ENCODE peak calls at places on chromosomes 1 and 21, in ten cellular contexts. One of them, this sample, is unnamed.

GRCh38 chr1:119482517-119483425 is 24.2 kb upstream of the HSD3B1 start:
- DNase-seq in mucosa of descending colon: no peak
- DNase-seq in endodermal cell: peak; percentile 65
- DNase-seq in ovary: no peak
- DNase-seq in HFF-Myc: no peak
- DNase-seq in AG09309: no peak
- DNase-seq in astrocyte of the spinal cord: no peak
- DNase-seq in WTC11: no peak
- DNase-seq in OCI-LY7: no peak
- DNase-seq in AG10803: no peak
- DNase-seq in this sample: no peak

GRCh38 chr1:25198731-25199231 is 33.5 kb downstream of the SYF2 start:
- DNase-seq in mucosa of descending colon: peak; percentile 74
- DNase-seq in endodermal cell: no peak
- DNase-seq in ovary: no peak
- DNase-seq in HFF-Myc: no peak
- DNase-seq in AG09309: no peak
- DNase-seq in astrocyte of the spinal cord: peak; percentile 5
- DNase-seq in WTC11: no peak
- DNase-seq in OCI-LY7: no peak
- DNase-seq in AG10803: peak; percentile 42
- DNase-seq in this sample: no peak

GRCh38 chr1:183432548-183432875 is 14.3 kb upstream of the NMNAT2 start:
- DNase-seq in mucosa of descending colon: no peak
- DNase-seq in endodermal cell: no peak
- DNase-seq in ovary: no peak
- DNase-seq in HFF-Myc: no peak
- DNase-seq in AG09309: no peak
- DNase-seq in astrocyte of the spinal cord: no peak
- DNase-seq in WTC11: no peak
- DNase-seq in OCI-LY7: no peak
- DNase-seq in AG10803: no peak
- DNase-seq in this sample: no peak

GRCh38 chr1:162635418-162635817 is 3.2 kb downstream of the DDR2 start:
- DNase-seq in mucosa of descending colon: no peak
- DNase-seq in endodermal cell: no peak
- DNase-seq in ovary: no peak
- DNase-seq in HFF-Myc: no peak
- DNase-seq in AG09309: no peak
- DNase-seq in astrocyte of the spinal cord: no peak
- DNase-seq in WTC11: no peak
- DNase-seq in OCI-LY7: no peak
- DNase-seq in AG10803: peak; percentile 19
- DNase-seq in this sample: no peak

GRCh38 chr1:183302452-183303324 is 115.5 kb downstream of the NMNAT2 start:
- DNase-seq in mucosa of descending colon: no peak
- DNase-seq in endodermal cell: peak; percentile 46
- DNase-seq in ovary: no peak
- DNase-seq in HFF-Myc: no peak
- DNase-seq in AG09309: no peak
- DNase-seq in astrocyte of the spinal cord: no peak
- DNase-seq in WTC11: no peak
- DNase-seq in OCI-LY7: no peak
- DNase-seq in AG10803: no peak
- DNase-seq in this sample: no peak

GRCh38 chr1:161230762-161231161 is 4.9 kb downstream of the TOMM40L start:
- DNase-seq in mucosa of descending colon: no peak
- DNase-seq in endodermal cell: no peak
- DNase-seq in ovary: no peak
- DNase-seq in HFF-Myc: no peak
- DNase-seq in AG09309: no peak
- DNase-seq in astrocyte of the spinal cord: no peak
- DNase-seq in WTC11: no peak
- DNase-seq in OCI-LY7: no peak
- DNase-seq in AG10803: no peak
- DNase-seq in this sample: no peak

GRCh38 chr1:234331511-234331910 is 41.7 kb upstream of the COA6 start:
- DNase-seq in mucosa of descending colon: no peak
- DNase-seq in endodermal cell: no peak
- DNase-seq in ovary: no peak
- DNase-seq in HFF-Myc: no peak
- DNase-seq in AG09309: no peak
- DNase-seq in astrocyte of the spinal cord: no peak
- DNase-seq in WTC11: no peak
- DNase-seq in OCI-LY7: no peak
- DNase-seq in AG10803: peak; percentile 48
- DNase-seq in this sample: no peak

GRCh38 chr1:19644761-19645543 is 841 bp downstream of the NBL1 start:
- DNase-seq in mucosa of descending colon: peak; percentile 72
- DNase-seq in endodermal cell: peak; percentile 80
- DNase-seq in ovary: peak; percentile 79
- DNase-seq in HFF-Myc: no peak
- DNase-seq in AG09309: no peak
- DNase-seq in astrocyte of the spinal cord: no peak
- DNase-seq in WTC11: peak; percentile 51
- DNase-seq in OCI-LY7: no peak
- DNase-seq in AG10803: no peak
- DNase-seq in this sample: peak; percentile 56

GRCh38 chr1:225896937-225897549 is 8.1 kb upstream of the LEFTY1 start:
- DNase-seq in mucosa of descending colon: peak; percentile 74
- DNase-seq in endodermal cell: peak; percentile 74
- DNase-seq in ovary: no peak
- DNase-seq in HFF-Myc: no peak
- DNase-seq in AG09309: no peak
- DNase-seq in astrocyte of the spinal cord: no peak
- DNase-seq in WTC11: no peak
- DNase-seq in OCI-LY7: peak; percentile 85
- DNase-seq in AG10803: no peak
- DNase-seq in this sample: no peak

GRCh38 chr21:27681841-27682240 is 715.0 kb upstream of the ADAMTS5 start:
- DNase-seq in mucosa of descending colon: no peak
- DNase-seq in endodermal cell: no peak
- DNase-seq in ovary: no peak
- DNase-seq in HFF-Myc: no peak
- DNase-seq in AG09309: no peak
- DNase-seq in astrocyte of the spinal cord: peak; percentile 42
- DNase-seq in WTC11: no peak
- DNase-seq in OCI-LY7: no peak
- DNase-seq in AG10803: peak; percentile 41
- DNase-seq in this sample: no peak

GRCh38 chr1:88293791-88294190 is 390.3 kb upstream of the PKN2 start:
- DNase-seq in mucosa of descending colon: no peak
- DNase-seq in endodermal cell: no peak
- DNase-seq in ovary: no peak
- DNase-seq in HFF-Myc: no peak
- DNase-seq in AG09309: no peak
- DNase-seq in astrocyte of the spinal cord: no peak
- DNase-seq in WTC11: no peak
- DNase-seq in OCI-LY7: no peak
- DNase-seq in AG10803: no peak
- DNase-seq in this sample: no peak
- TF ChIP-seq CTCF in mucosa of descending colon: no peak
- TF ChIP-seq CTCF in endodermal cell: no peak
- TF ChIP-seq CTCF in ovary: no peak
- TF ChIP-seq CTCF in HFF-Myc: no peak
- TF ChIP-seq CTCF in AG09309: no peak
- TF ChIP-seq CTCF in astrocyte of the spinal cord: no peak
- TF ChIP-seq CTCF in WTC11: no peak
- TF ChIP-seq CTCF in OCI-LY7: no peak
- TF ChIP-seq CTCF in AG10803: no peak
- TF ChIP-seq CTCF in this sample: no peak

DNA sequence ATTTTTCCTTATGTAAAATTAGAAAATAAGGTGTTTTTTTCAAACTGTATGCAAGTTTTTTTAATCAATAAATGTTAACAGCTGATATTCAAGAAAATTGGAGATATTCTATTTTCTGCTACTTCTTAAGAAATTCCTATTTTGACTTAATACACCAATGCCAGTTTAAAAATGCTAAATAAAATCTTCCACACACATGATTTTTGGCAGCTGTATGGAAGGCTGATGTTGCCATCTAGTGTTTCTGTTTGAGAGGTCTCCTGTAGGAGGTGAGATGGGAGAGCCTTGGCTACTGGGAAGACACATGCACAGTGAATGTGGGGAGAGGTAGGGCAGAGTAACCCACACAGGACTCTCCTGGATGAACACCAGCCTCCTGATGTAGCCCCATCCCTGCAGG is 29.2 kb upstream of the OR2B11 start:
- DNase-seq in mucosa of descending colon: no peak
- DNase-seq in endodermal cell: peak; percentile 71
- DNase-seq in ovary: no peak
- DNase-seq in HFF-Myc: no peak
- DNase-seq in AG09309: no peak
- DNase-seq in astrocyte of the spinal cord: peak; percentile 10
- DNase-seq in WTC11: no peak
- DNase-seq in OCI-LY7: peak; percentile 18
- DNase-seq in AG10803: peak; percentile 19
- DNase-seq in this sample: no peak
- TF ChIP-seq CTCF in mucosa of descending colon: peak; percentile 10
- TF ChIP-seq CTCF in endodermal cell: peak; percentile 79
- TF ChIP-seq CTCF in ovary: no peak
- TF ChIP-seq CTCF in HFF-Myc: peak; percentile 3
- TF ChIP-seq CTCF in AG09309: peak; percentile 38
- TF ChIP-seq CTCF in astrocyte of the spinal cord: no peak
- TF ChIP-seq CTCF in WTC11: no peak
- TF ChIP-seq CTCF in OCI-LY7: peak; percentile 62
- TF ChIP-seq CTCF in AG10803: peak; percentile 41
- TF ChIP-seq CTCF in this sample: no peak

DNA sequence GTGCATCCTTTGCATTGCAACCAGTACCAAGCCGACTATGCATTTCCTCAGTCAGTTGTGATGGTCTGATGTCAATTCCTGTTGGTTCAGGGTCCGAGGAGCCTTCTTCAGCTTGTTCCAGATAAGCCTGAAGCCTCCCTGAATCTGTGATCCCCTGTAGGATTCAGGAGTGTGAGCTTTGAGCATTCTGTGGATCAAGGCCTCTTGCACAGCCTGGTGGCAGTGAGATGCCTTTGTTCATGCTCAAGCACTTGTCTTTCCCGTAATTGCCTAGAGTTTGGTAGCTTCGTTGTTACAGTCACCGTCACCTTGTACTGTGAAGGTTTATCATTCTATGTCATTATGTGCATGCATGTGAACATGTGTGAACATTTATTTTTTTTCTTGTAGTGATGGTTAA is 103.5 kb downstream of the PBX1 start:
- DNase-seq in mucosa of descending colon: no peak
- DNase-seq in endodermal cell: no peak
- DNase-seq in ovary: no peak
- DNase-seq in HFF-Myc: no peak
- DNase-seq in AG09309: no peak
- DNase-seq in astrocyte of the spinal cord: no peak
- DNase-seq in WTC11: no peak
- DNase-seq in OCI-LY7: no peak
- DNase-seq in AG10803: no peak
- DNase-seq in this sample: no peak
- TF ChIP-seq CTCF in mucosa of descending colon: no peak
- TF ChIP-seq CTCF in endodermal cell: peak; percentile 68
- TF ChIP-seq CTCF in ovary: no peak
- TF ChIP-seq CTCF in HFF-Myc: no peak
- TF ChIP-seq CTCF in AG09309: no peak
- TF ChIP-seq CTCF in astrocyte of the spinal cord: no peak
- TF ChIP-seq CTCF in WTC11: no peak
- TF ChIP-seq CTCF in OCI-LY7: no peak
- TF ChIP-seq CTCF in AG10803: no peak
- TF ChIP-seq CTCF in this sample: no peak

GRCh38 chr1:50416553-50417453 is 6.4 kb downstream of the DMRTA2 start:
- DNase-seq in mucosa of descending colon: no peak
- DNase-seq in endodermal cell: peak; percentile 88
- DNase-seq in ovary: no peak
- DNase-seq in HFF-Myc: no peak
- DNase-seq in AG09309: no peak
- DNase-seq in astrocyte of the spinal cord: no peak
- DNase-seq in WTC11: peak; percentile 81
- DNase-seq in OCI-LY7: no peak
- DNase-seq in AG10803: no peak
- DNase-seq in this sample: no peak

GRCh38 chr1:50416150-50416527 is 7.1 kb downstream of the DMRTA2 start:
- DNase-seq in mucosa of descending colon: no peak
- DNase-seq in endodermal cell: peak; percentile 76
- DNase-seq in ovary: no peak
- DNase-seq in HFF-Myc: no peak
- DNase-seq in AG09309: no peak
- DNase-seq in astrocyte of the spinal cord: no peak
- DNase-seq in WTC11: peak; percentile 66
- DNase-seq in OCI-LY7: no peak
- DNase-seq in AG10803: no peak
- DNase-seq in this sample: no peak

GRCh38 chr1:50417487-50417886 is 5.8 kb downstream of the DMRTA2 start:
- DNase-seq in mucosa of descending colon: no peak
- DNase-seq in endodermal cell: peak; percentile 70
- DNase-seq in ovary: no peak
- DNase-seq in HFF-Myc: no peak
- DNase-seq in AG09309: no peak
- DNase-seq in astrocyte of the spinal cord: no peak
- DNase-seq in WTC11: peak; percentile 34
- DNase-seq in OCI-LY7: no peak
- DNase-seq in AG10803: no peak
- DNase-seq in this sample: no peak

GRCh38 chr1:50414853-50415234 is 8.4 kb downstream of the DMRTA2 start:
- DNase-seq in mucosa of descending colon: no peak
- DNase-seq in endodermal cell: no peak
- DNase-seq in ovary: no peak
- DNase-seq in HFF-Myc: no peak
- DNase-seq in AG09309: no peak
- DNase-seq in astrocyte of the spinal cord: no peak
- DNase-seq in WTC11: no peak
- DNase-seq in OCI-LY7: no peak
- DNase-seq in AG10803: no peak
- DNase-seq in this sample: no peak

DNA sequence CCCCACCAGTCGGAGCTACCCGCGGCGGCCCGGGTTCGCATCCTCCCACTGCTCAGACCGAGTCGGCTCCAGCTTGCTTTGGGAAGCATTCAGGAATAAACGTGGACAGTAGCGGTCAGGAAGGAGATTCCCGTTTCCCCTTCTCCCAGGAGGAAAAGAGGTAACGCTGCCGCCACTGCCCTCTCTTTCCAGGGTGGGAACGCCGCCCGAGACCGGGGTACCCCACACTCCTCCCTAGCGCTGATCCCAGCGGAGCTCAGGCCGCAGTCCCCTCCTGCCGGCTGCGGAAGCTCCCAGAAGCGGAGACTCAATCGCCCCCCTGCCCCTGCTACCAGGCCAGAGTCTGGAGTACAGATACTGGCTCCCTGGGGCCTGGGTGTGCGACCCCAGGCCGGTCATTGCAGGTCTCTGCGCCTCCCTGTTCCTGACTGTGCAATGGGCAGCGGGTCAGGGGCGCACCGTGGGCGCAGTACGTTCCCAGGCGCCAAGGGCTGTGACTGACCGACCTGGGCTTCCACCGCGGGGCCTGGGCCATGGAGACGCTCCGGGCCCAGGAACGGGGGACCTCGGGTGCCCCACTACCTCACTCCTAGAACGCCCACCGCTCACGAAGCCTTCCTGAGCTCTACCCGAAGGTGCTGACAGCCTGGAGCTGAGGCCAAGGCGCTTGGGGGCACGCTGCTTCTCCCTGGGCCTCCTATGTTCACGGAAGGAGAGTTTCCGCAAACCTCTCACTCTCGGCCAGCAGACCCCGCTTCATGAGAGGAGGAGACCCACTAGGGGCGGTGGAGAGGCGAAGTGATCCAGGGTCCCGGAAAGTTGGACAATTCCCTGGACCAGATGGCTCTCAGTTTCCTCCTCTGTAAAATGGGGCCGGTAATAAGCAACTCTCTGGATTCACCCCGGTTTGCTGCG is 7.8 kb downstream of the DMRTA2 start:
- DNase-seq in mucosa of descending colon: no peak
- DNase-seq in endodermal cell: peak; percentile 74
- DNase-seq in ovary: no peak
- DNase-seq in HFF-Myc: no peak
- DNase-seq in AG09309: no peak
- DNase-seq in astrocyte of the spinal cord: no peak
- DNase-seq in WTC11: peak; percentile 31
- DNase-seq in OCI-LY7: no peak
- DNase-seq in AG10803: no peak
- DNase-seq in this sample: no peak
- TF ChIP-seq CTCF in mucosa of descending colon: no peak
- TF ChIP-seq CTCF in endodermal cell: peak; percentile 56
- TF ChIP-seq CTCF in ovary: no peak
- TF ChIP-seq CTCF in HFF-Myc: no peak
- TF ChIP-seq CTCF in AG09309: no peak
- TF ChIP-seq CTCF in astrocyte of the spinal cord: no peak
- TF ChIP-seq CTCF in WTC11: no peak
- TF ChIP-seq CTCF in OCI-LY7: no peak
- TF ChIP-seq CTCF in AG10803: no peak
- TF ChIP-seq CTCF in this sample: no peak